ENCODE peak calls at places on chromosome 10, in ten cellular contexts. B, S, I, V, H, X, G, T, Q and Y are unnamed samples.

GRCh38 chr10:33085313-33085833 is 127.3 kb upstream of the ITGB1 start:
- DNase-seq in T (no peak), V (no peak), B (no peak), H (no peak), Q (no peak), G (no peak), S (no peak), X (no peak), I (no peak), Y (no peak)

GRCh38 chr10:89302628-89303027 is 782 bp downstream of the IFIT2 start:
- DNase-seq in X (no peak), G (no peak), Q (no peak), I (no peak), T (no peak), H (no peak), V (no peak), B (no peak), S (no peak), Y (peak)

GRCh38 chr10:3095373-3096139 is 28.2 kb downstream of the PFKP start:
- DNase-seq in G (peak), T (peak), X (no peak), B (peak), S (peak), Q (peak), V (peak), I (no peak), H (peak), Y (peak)

GRCh38 chr10:25639646-25640045 is 294.4 kb upstream of the MYO3A start:
- DNase-seq in S (no peak), H (no peak), G (no peak), X (no peak), B (peak), T (no peak), I (no peak), V (no peak), Q (no peak), Y (no peak)

GRCh38 chr10:52533986-52534385 is 219.9 kb downstream of the DKK1 start:
- DNase-seq in I (no peak), V (no peak), X (no peak), Q (no peak), B (no peak), H (no peak), G (no peak), T (no peak), S (no peak), Y (no peak)

GRCh38 chr10:59779656-59780521 is 26.6 kb upstream of the MRLN start:
- DNase-seq in V (no peak), H (peak), Q (no peak), G (no peak), S (no peak), X (no peak), B (no peak), T (no peak), I (no peak), Y (no peak)

GRCh38 chr10:72243822-72244437 is 27.9 kb upstream of the ASCC1 start:
- DNase-seq in B (peak), H (peak), I (no peak), X (no peak), Q (peak), T (peak), V (no peak), S (peak), G (no peak), Y (peak)

GRCh38 chr10:30073767-30074060 is 14.3 kb upstream of the JCAD start:
- DNase-seq in I (no peak), Q (no peak), T (no peak), B (no peak), V (no peak), H (no peak), X (no peak), G (no peak), S (no peak), Y (no peak)

GRCh38 chr10:124221356-124222297 is 128.2 kb upstream of the CHST15 start:
- DNase-seq in G (no peak), V (no peak), Q (no peak), S (no peak), I (no peak), H (peak), T (peak), X (no peak), B (peak), Y (no peak)

GRCh38 chr10:101070098-101070497 is 8.3 kb downstream of the KAZALD1 start:
- DNase-seq in T (no peak), V (no peak), H (no peak), X (no peak), G (no peak), B (no peak), I (no peak), Q (no peak), S (no peak), Y (no peak)

GRCh38 chr10:27944005-27944404 is 54.9 kb downstream of the ODAD2 start:
- DNase-seq in S (no peak), B (no peak), G (no peak), I (no peak), T (no peak), H (no peak), X (no peak), V (no peak), Q (no peak), Y (no peak)

GRCh38 chr10:86684305-86684704 is 16.0 kb downstream of the LDB3 start:
- DNase-seq in Q (peak), B (peak), G (no peak), S (no peak), T (peak), X (peak), V (no peak), H (no peak), I (no peak), Y (no peak)

GRCh38 chr10:70115948-70116682 is 16.5 kb downstream of the AIFM2 start:
- DNase-seq in H (peak), S (peak), T (peak), I (peak), V (peak), B (peak), G (no peak), X (no peak), Q (peak), Y (peak)

GRCh38 chr10:113228570-113228969 is 278.5 kb downstream of the TCF7L2 start:
- DNase-seq in S (no peak), I (no peak), H (peak), B (peak), T (no peak), X (no peak), Q (no peak), G (no peak), V (no peak), Y (peak)

GRCh38 chr10:89745903-89746302 is 44.5 kb downstream of the KIF20B start:
- DNase-seq in Q (no peak), V (no peak), I (no peak), B (no peak), G (no peak), X (no peak), T (no peak), H (no peak), S (no peak), Y (no peak)

GRCh38 chr10:105759741-105760140 is 1118.7 kb downstream of the SORCS3 start:
- DNase-seq in I (no peak), V (no peak), X (no peak), Q (no peak), G (no peak), T (no peak), H (no peak), S (no peak), B (no peak), Y (no peak)

GRCh38 chr10:61836233-61836887 is 65.1 kb upstream of the ARID5B start:
- DNase-seq in V (no peak), T (peak), X (no peak), B (peak), I (no peak), H (peak), S (no peak), Q (no peak), G (peak), Y (peak)

GRCh38 chr10:6047326-6047611 is 14.9 kb downstream of the IL2RA start:
- DNase-seq in H (no peak), G (no peak), S (no peak), Q (no peak), V (no peak), I (no peak), X (no peak), B (no peak), T (no peak), Y (no peak)

GRCh38 chr10:22753786-22754185 is 39.4 kb upstream of the PIP4K2A start:
- DNase-seq in H (no peak), G (no peak), I (no peak), T (no peak), B (no peak), V (no peak), X (no peak), Q (no peak), S (no peak), Y (no peak)

GRCh38 chr10:88062798-88063472 is 199.5 kb downstream of the PTEN start:
- DNase-seq in H (peak), G (no peak), I (no peak), X (no peak), S (no peak), B (peak), V (peak), T (no peak), Q (no peak), Y (peak)

GRCh38 chr10:121595806-121596667 is 2.2 kb downstream of the FGFR2 start:
- DNase-seq in I (no peak), B (no peak), S (no peak), G (no peak), H (no peak), T (peak), X (no peak), V (no peak), Q (no peak), Y (no peak)

GRCh38 chr10:86153751-86154150 is 212.8 kb downstream of the GRID1 start:
- DNase-seq in B (no peak), V (no peak), X (no peak), S (no peak), Q (no peak), T (no peak), H (no peak), G (no peak), I (no peak), Y (no peak)

GRCh38 chr10:104256335-104257080 is 1.8 kb downstream of the GSTO1 start:
- DNase-seq in G (no peak), Q (no peak), B (peak), S (no peak), V (peak), H (peak), I (no peak), T (no peak), X (no peak), Y (no peak)

GRCh38 chr10:58516118-58516517 is 3.4 kb downstream of the BICC1 start:
- DNase-seq in Q (no peak), G (no peak), X (no peak), V (no peak), S (no peak), I (no peak), H (peak), B (no peak), T (no peak), Y (peak)

GRCh38 chr10:58518775-58519174 is 6.1 kb downstream of the BICC1 start:
- DNase-seq in H (peak), I (no peak), S (no peak), V (no peak), Q (no peak), B (no peak), T (no peak), G (no peak), X (no peak), Y (no peak)

GRCh38 chr10:58517481-58518355 is 5.0 kb downstream of the BICC1 start:
- DNase-seq in X (no peak), Q (no peak), S (no peak), T (no peak), B (no peak), H (no peak), I (no peak), V (no peak), G (no peak), Y (no peak)

GRCh38 chr10:58515296-58515956 is 2.8 kb downstream of the BICC1 start:
- DNase-seq in V (no peak), B (no peak), I (no peak), G (no peak), Q (no peak), X (no peak), T (no peak), H (peak), S (no peak), Y (no peak)

GRCh38 chr10:58517071-58517470 is 4.4 kb downstream of the BICC1 start:
- DNase-seq in X (no peak), T (no peak), V (no peak), Q (no peak), H (no peak), I (no peak), S (no peak), B (no peak), G (no peak), Y (no peak)
- H3K4me3 ChIP-seq in X (no peak), T (no peak), V (no peak), Q (no peak), H (no peak), I (no peak), S (no peak), B (no peak), G (no peak), Y (peak)

DNA sequence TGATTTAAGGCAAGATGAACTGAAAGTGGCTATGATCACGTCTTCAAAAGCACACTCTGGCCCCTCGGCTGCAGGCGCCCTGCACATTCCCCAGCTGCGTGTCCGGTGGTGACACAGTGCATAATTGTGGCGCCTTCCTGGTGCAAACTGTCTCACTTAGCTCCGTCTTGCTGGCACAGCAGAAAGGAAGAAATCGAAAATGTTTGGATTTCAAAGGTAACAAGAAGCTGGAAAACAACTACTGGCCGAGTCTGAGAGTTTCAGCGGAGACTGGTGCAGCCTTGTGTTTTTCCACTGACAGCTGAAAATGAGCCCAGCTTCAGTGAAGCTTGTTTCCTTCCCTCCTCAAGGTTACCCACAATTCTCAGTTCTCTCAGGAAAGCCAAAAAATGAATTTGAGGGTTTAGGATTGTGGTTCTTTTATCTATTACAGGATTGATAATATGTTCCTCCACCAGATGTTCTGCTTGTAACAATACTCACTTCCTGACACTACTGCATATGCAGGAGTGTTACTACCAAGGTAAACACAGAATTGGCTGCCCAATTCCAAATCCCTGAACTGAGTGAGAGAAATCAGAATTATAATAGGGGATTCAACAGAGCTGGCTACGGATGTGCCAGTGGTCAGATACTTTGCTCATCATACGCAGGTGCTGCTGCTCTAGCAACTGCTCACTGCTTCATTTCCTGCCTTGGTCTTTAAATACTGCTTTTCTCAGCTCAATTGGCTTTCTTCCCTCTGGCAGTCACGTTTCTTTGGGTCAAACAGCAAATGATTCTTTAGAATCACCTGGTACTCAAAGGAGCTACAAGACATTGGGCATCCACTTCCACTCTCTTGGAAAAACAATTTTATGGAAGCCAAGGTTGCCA is 63.7 kb downstream of the TRUB1 start:
- DNase-seq in H (peak), S (no peak), T (peak), Q (no peak), V (no peak), B (peak), G (no peak), X (no peak), I (peak), Y (peak)
- TF ChIP-seq CTCF in H (no peak), S (no peak), T (no peak), Q (no peak), V (no peak), B (no peak), G (no peak), X (no peak), I (no peak), Y (no peak)

GRCh38 chr10:42952358-42952757 is 124.5 kb upstream of the RET start:
- DNase-seq in H (no peak), G (no peak), X (peak), V (peak), B (peak), I (peak), S (peak), T (no peak), Q (peak), Y (peak)
- H3K4me3 ChIP-seq in H (no peak), G (no peak), X (no peak), V (no peak), B (no peak), I (no peak), S (no peak), T (no peak), Q (no peak), Y (no peak)

DNA sequence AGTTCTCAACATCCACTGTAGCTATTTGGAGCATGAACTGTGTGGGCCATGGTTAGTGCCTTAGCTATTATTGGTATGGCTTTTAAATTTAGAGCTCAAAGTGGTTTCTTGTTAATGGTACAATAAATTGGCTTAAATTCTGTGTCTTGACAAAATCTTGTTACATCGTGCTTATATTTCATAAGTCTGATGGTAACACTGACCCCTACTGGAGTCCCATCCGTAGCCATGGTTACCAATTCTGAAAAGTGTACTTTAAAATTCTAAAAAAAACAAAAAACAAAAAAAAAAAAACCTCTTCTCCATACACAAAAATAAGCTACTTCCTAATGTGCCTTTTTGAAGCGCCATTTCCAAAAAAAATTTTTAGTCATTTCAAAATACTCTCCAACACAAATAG is 6.4 kb upstream of the RPP30 start:
- DNase-seq in V (no peak), B (peak), G (no peak), X (no peak), S (no peak), H (peak), I (no peak), Q (no peak), T (no peak), Y (peak)
- TF ChIP-seq CTCF in V (no peak), B (peak), G (peak), X (no peak), S (no peak), H (peak), I (peak), Q (no peak), T (no peak), Y (peak)

GRCh38 chr10:75542902-75543301 is 111.5 kb downstream of the LRMDA start:
- DNase-seq in I (no peak), H (peak), G (no peak), V (no peak), T (peak), S (no peak), X (no peak), B (peak), Q (peak), Y (peak)
- H3K4me3 ChIP-seq in I (no peak), H (no peak), G (no peak), V (no peak), T (no peak), S (no peak), X (no peak), B (no peak), Q (no peak), Y (no peak)

DNA sequence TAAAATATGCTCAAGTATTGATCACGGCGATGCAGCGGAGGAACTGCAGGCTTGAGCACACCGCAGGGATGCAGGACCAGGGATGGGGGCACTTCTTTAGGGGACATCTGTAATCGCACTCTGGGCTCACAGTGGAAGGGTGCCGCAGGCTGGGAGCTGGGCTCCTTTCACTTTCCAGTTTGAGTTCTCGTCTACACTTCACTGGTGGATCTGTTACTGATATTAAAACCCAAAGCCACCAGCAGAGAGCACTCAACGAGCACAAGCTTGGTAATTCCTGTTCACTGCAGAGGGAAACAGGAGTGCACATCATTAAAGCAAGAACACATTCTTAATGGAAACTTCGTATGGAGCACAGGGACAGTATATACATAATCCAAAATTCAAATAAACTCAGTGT is 91.3 kb downstream of the PARD3 start:
- DNase-seq in T (peak), Q (peak), H (peak), S (no peak), G (no peak), X (no peak), V (peak), I (peak), B (peak), Y (peak)
- TF ChIP-seq CTCF in T (peak), Q (peak), H (peak), S (peak), G (peak), X (peak), V (peak), I (peak), B (peak), Y (peak)

DNA sequence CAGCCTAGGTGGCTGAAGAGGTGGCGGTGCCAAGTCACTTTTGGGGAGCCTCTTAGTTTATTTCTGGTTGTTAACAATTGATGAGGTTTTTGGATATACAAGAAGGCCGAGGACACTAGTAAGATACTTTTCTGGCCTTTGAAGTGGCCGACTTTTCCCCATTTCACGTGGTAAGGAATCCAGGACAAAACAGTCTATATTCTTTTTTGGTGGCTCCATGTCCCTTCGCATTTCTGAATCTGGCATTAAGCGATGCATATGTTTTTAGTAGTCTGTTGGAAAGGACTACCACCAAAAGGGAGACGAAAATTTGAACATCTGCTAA is 1.4 kb downstream of the MLLT10 start:
- DNase-seq in X (no peak), B (peak), V (no peak), T (no peak), I (no peak), G (no peak), Q (no peak), H (peak), S (no peak), Y (no peak)
- H3K4me3 ChIP-seq in X (peak), B (peak), V (peak), T (peak), I (peak), G (peak), Q (peak), H (peak), S (peak), Y (peak)